ENCODE peak calls at places on chromosomes 6 and 20, in five cellular contexts. E is IMR-90; P is CD4-positive, CD25-positive, alpha-beta regulatory T cell; C is psoas muscle; X is DND-41. M is an unnamed sample. For H3K4me1, the result is how much of the 10 kb centered on the place peaks cover.

GRCh38 chr6:18640134-18640533 is 253.0 kb downstream of the RNF144B start:
- DNase-seq in E (no peak), P (no peak), C (no peak), X (no peak), M (no peak)

GRCh38 chr20:3777726-3778629 is 3.3 kb downstream of the SPEF1 start:
- DNase-seq in E (no peak), P (no peak), C (peak), X (no peak), M (peak)

GRCh38 chr6:145844933-145845531 is 30.4 kb upstream of the FBXO30 start:
- DNase-seq in E (no peak), P (no peak), C (no peak), X (no peak), M (no peak)

GRCh38 chr6:21264288-21264818 is 329.2 kb upstream of the SOX4 start:
- DNase-seq in E (no peak), P (no peak), C (no peak), X (no peak), M (no peak)

GRCh38 chr6:38522322-38522721 is 117.4 kb downstream of the BTBD9 start:
- DNase-seq in E (peak), P (no peak), C (no peak), X (no peak), M (no peak)

GRCh38 chr6:98921038-98921437 is 26.7 kb downstream of the FBXL4 start:
- DNase-seq in E (peak), P (no peak), C (no peak), X (no peak), M (no peak)

GRCh38 chr6:101722991-101723579 is 329.6 kb downstream of the GRIK2 start:
- DNase-seq in E (peak), P (no peak), C (no peak), X (no peak), M (no peak)

GRCh38 chr6:52124126-52125121 is 37.0 kb upstream of the PKHD1 start:
- DNase-seq in E (no peak), P (no peak), C (no peak), X (no peak), M (no peak)

GRCh38 chr20:51570755-51571469 is 28.4 kb upstream of the NFATC2 start:
- DNase-seq in E (peak), P (no peak), C (peak), X (no peak), M (no peak)

GRCh38 chr6:148166339-148166949 is 176.2 kb upstream of the SASH1 start:
- DNase-seq in E (peak), P (peak), C (no peak), X (no peak), M (no peak)

GRCh38 chr20:4972506-4973251 is 28.6 kb downstream of the SLC23A2 start:
- DNase-seq in E (no peak), P (no peak), C (no peak), X (no peak), M (no peak)

GRCh38 chr20:4885877-4886276 is 115.4 kb downstream of the SLC23A2 start:
- DNase-seq in E (no peak), P (no peak), C (no peak), X (no peak), M (no peak)

GRCh38 chr6:14294270-14294951 is 176.8 kb downstream of the CD83 start:
- DNase-seq in E (no peak), P (no peak), C (no peak), X (no peak), M (no peak)

GRCh38 chr6:126356526-126356925 is 16.6 kb downstream of the CENPW start:
- DNase-seq in E (no peak), P (no peak), C (no peak), X (no peak), M (no peak)

GRCh38 chr20:406200-407096 is 1.7 kb upstream of the RBCK1 start:
- DNase-seq in E (no peak), P (no peak), C (no peak), X (no peak), M (no peak)

GRCh38 chr6:53032853-53033252 is 32.4 kb upstream of the FBXO9 start:
- DNase-seq in E (peak), P (no peak), C (no peak), X (no peak), M (no peak)

GRCh38 chr6:2850480-2851150 is 9.0 kb upstream of the SERPINB1 start:
- DNase-seq in E (peak), P (no peak), C (no peak), X (no peak), M (no peak)

GRCh38 chr20:13395232-13395631 is 174.2 kb downstream of the ISM1 start:
- DNase-seq in E (no peak), P (no peak), C (no peak), X (no peak), M (no peak)

GRCh38 chr6:16524380-16524707 is 236.9 kb downstream of the ATXN1 start:
- DNase-seq in E (peak), P (no peak), C (no peak), X (no peak), M (no peak)

GRCh38 chr6:24402697-24403500 is at the start of gene MRS2:
- DNase-seq in E (peak), P (peak), C (peak), X (peak), M (peak)

GRCh38 chr20:32574296-32575226 is 10.6 kb downstream of the NOL4L start:
- DNase-seq in E (peak), P (no peak), C (no peak), X (peak), M (no peak)

GRCh38 chr6:63245908-63246307 is 34.6 kb downstream of the FKBP1C start:
- DNase-seq in E (no peak), P (no peak), C (no peak), X (no peak), M (no peak)

GRCh38 chr6:4509506-4509905 is 266.7 kb upstream of the CDYL start:
- DNase-seq in E (no peak), P (no peak), C (no peak), X (no peak), M (no peak)

GRCh38 chr6:5246870-5247161 is 13.9 kb downstream of the LYRM4 start:
- DNase-seq in E (no peak), P (no peak), C (no peak), X (no peak), M (no peak)

GRCh38 chr20:58841539-58842264 is 9.0 kb downstream of the GNAS-AS1 start:
- DNase-seq in E (no peak), P (no peak), C (no peak), X (no peak), M (peak)

GRCh38 chr6:150689900-150690590 is 90.4 kb downstream of the PLEKHG1 start:
- DNase-seq in E (no peak), P (no peak), C (no peak), X (no peak), M (no peak)

GRCh38 chr6:142728367-142728766 is 216.6 kb downstream of the HIVEP2 start:
- DNase-seq in E (no peak), P (no peak), C (no peak), X (no peak), M (no peak)

GRCh38 chr6:18742406-18742805 is 355.3 kb downstream of the RNF144B start:
- DNase-seq in E (no peak), P (no peak), C (no peak), X (no peak), M (no peak)

GRCh38 chr6:149864578-149865535 is 698 bp upstream of the LRP11 start:
- DNase-seq in E (peak), P (peak), C (no peak), X (peak), M (no peak)

GRCh38 chr20:15937179-15937578 is 636.1 kb downstream of the KIF16B start:
- DNase-seq in E (no peak), P (no peak), C (no peak), X (no peak), M (no peak)

GRCh38 chr20:50533061-50533460 is 22.9 kb downstream of the PTPN1 start:
- DNase-seq in E (peak), P (no peak), C (no peak), X (no peak), M (no peak)
- H3K4me1 ChIP-seq in E (half or more), P (half or more), C (half or more), X (under half), M (half or more)

DNA sequence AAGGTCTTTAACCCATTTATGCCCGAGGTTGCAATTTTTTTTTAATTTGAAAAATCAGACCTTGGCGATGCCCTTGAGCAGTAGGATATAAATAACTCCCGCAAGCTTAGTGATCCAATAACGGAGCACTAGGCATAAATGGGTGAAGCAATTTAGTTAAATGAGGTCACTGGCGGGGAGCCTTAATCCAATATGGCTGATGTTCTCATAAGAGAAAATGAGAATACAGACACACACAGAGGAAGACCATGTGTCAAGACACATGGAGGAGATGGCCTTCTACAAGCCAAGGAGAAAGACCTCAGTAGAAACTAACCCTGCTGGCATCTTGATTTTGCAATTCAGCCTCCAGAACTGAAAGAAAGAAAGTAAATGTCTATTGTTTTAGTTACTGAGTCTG is 735 bp downstream of the SIRPG start:
- DNase-seq in E (no peak), P (no peak), C (no peak), X (no peak), M (no peak)
- H3K4me1 ChIP-seq in E (under half), P (half or more), C (under half), X (half or more), M (under half)

DNA sequence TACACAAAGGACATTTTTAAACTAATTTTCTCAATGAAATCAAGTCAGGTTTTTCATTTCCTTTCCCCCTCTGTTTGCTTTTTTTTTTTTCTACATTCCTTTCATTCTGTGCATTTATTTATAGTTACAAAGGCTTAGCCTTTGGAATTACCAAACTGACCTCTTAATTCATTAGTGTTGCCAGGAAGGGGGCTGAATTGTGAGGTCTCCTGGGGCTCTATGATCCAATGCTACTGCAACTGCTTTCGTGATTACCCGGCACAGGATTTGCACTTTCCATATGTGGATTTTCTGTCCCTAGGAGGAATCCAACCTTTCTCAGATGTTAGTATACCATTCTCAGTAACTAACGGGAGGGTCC is 35.3 kb downstream of the NEDD9 start:
- DNase-seq in E (peak), P (no peak), C (no peak), X (no peak), M (no peak)
- H3K4me1 ChIP-seq in E (under half), P (under half), C (under half), X (half or more), M (half or more)

GRCh38 chr6:138543648-138544047 is 44.4 kb upstream of the NHSL1 start:
- DNase-seq in E (no peak), P (no peak), C (no peak), X (no peak), M (no peak)
- H3K4me1 ChIP-seq in E (under half), P (under half), C (under half), X (under half), M (under half)

DNA sequence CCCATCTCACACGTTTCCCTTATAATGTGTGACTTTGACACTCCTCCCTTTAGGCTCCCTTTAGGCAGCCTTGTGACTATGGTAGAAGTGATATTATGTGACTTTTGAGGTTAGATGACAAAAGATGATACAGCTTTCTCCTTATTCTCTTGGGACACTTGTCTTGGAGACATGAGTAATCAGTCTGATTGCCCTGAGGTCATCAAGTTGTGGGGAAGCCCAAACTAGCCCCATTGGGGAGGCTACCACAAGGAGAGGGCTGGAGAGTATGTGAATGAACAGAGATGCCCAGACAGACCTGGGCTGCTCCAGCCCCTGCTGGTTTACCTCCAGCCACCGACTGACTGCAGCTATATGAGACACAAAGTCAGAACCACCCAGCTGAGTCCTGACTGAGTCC is 10.6 kb upstream of the DLK2 start:
- DNase-seq in E (no peak), P (no peak), C (no peak), X (no peak), M (no peak)
- H3K4me1 ChIP-seq in E (under half), P (under half), C (under half), X (under half), M (under half)

DNA sequence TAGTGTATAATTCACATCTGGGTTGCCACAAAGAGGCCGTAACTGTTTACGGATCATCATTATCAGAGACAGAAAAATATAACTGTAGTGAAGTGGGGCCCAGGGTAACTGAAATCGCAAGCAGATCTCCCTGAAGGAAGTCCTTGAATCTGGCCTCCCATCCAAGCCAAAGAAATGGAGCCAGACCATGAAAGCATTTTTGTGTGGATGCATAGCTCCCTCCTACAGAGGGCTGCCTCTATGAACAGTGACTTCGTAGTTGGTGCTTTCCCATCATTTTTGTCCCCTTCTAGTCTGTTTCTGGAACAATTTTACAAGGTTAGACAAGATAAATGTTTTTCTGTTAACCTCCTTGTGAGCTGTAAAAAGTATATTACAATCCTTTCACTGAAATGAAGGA is 331.9 kb downstream of the COL12A1 start:
- DNase-seq in E (peak), P (no peak), C (no peak), X (no peak), M (no peak)
- H3K4me1 ChIP-seq in E (under half), P (under half), C (under half), X (under half), M (under half)

DNA sequence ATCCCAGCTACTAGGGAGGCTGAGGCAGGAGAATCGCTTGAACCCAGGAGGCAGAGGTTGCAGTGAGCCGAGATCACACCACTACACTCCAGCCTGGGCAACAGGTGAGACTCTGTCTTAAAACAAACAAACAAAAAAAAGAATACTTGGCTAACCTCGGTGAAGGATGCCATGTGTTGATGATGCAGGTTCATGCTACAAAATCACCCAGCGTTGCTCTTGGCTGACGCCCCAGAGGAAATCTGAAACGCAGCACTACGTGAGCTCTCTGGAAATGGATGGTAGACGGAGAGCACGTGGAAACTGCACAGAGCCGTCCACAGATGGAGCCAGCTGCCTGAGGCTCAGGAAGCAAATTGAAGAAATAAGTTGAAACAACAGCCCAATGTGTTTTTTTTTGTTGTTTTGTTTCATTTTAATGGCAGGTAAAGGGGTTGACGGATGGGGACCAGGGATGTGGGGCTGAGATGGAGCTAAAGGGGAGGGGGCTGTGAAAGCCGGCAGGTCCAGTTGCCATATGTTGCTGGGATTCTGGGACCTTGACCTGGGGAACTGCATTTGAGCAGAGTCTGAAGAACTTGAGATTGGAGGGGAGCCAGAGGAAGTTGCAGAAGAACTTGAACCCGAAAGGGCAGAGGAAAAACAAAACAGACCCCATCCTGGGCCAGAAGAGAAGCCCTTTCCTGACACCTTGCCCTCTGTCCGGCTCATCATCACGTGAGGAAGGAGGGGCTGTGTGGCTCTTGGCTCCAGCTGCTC is 12.8 kb upstream of the MANBAL start:
- DNase-seq in E (peak), P (no peak), C (peak), X (no peak), M (no peak)
- H3K4me1 ChIP-seq in E (under half), P (under half), C (under half), X (under half), M (under half)

GRCh38 chr6:136282906-136283305 is 6.7 kb downstream of the BCLAF1 start:
- DNase-seq in E (no peak), P (no peak), C (no peak), X (no peak), M (no peak)
- H3K4me1 ChIP-seq in E (under half), P (half or more), C (half or more), X (under half), M (half or more)

M was measured in upper lobe of left lung.